ENCODE peak calls at places on chromosome 6, in eight cellular contexts. E is ovary; N is CD4-positive, alpha-beta memory T cell; H is IMR-90; U is thyroid gland; Y is PC-3; F is stomach; K is fibroblast of lung. M is an unnamed sample.

GRCh38 chr6:42923656-42924055 is 5.6 kb upstream of the CNPY3 start:
- DNase-seq in E (no peak), N (no peak), H (no peak), U (no peak), Y (no peak), F (no peak), K (no peak), M (no peak)

GRCh38 chr6:14807130-14807529 is 438.7 kb upstream of the JARID2 start:
- DNase-seq in E (no peak), N (no peak), H (no peak), U (no peak), Y (no peak), F (no peak), K (no peak), M (no peak)

GRCh38 chr6:94478178-94479140 is 1059.1 kb upstream of the EPHA7 start:
- DNase-seq in E (no peak), N (no peak), H (no peak), U (no peak), Y (no peak), F (no peak), K (no peak), M (no peak)

GRCh38 chr6:56540950-56541600 is 101.6 kb downstream of the DST start:
- DNase-seq in E (no peak), N (no peak), H (peak; percentile 58), U (no peak), Y (peak; percentile 32), F (no peak), K (peak; percentile 31), M (no peak)

GRCh38 chr6:2194643-2195042 is 50.8 kb downstream of the GMDS start:
- DNase-seq in E (no peak), N (no peak), H (no peak), U (no peak), Y (no peak), F (no peak), K (no peak), M (no peak)

GRCh38 chr6:36360241-36361054 is 23.8 kb upstream of the BNIP5 start:
- DNase-seq in E (peak; percentile 72), N (peak; percentile 63), H (peak; percentile 66), U (peak; percentile 74), Y (peak; percentile 88), F (peak; percentile 83), K (peak; percentile 66), M (peak; percentile 79)

GRCh38 chr6:77456531-77457248 is 6.6 kb downstream of the HTR1B start:
- DNase-seq in E (no peak), N (no peak), H (peak; percentile 100), U (no peak), Y (peak; percentile 58), F (no peak), K (peak; percentile 99), M (peak; percentile 78)

GRCh38 chr6:166485651-166486535 is 100.6 kb downstream of the RAMACL start:
- DNase-seq in E (no peak), N (no peak), H (no peak), U (no peak), Y (no peak), F (no peak), K (no peak), M (no peak)

GRCh38 chr6:73929421-73929820 is 233.4 kb downstream of the CD109 start:
- DNase-seq in E (no peak), N (no peak), H (peak; percentile 13), U (no peak), Y (peak; percentile 89), F (no peak), K (no peak), M (no peak)

GRCh38 chr6:110296151-110297028 is 61.8 kb downstream of the METTL24 start:
- DNase-seq in E (no peak), N (no peak), H (no peak), U (no peak), Y (no peak), F (no peak), K (no peak), M (no peak)

GRCh38 chr6:46175446-46175845 is 4.7 kb upstream of the ENPP5 start:
- DNase-seq in E (no peak), N (peak; percentile 45), H (no peak), U (no peak), Y (no peak), F (no peak), K (no peak), M (no peak)

GRCh38 chr6:101509556-101509955 is 116.0 kb downstream of the GRIK2 start:
- DNase-seq in E (no peak), N (no peak), H (peak; percentile 41), U (no peak), Y (no peak), F (no peak), K (peak; percentile 30), M (no peak)

GRCh38 chr6:131014080-131014776 is 48.8 kb downstream of the EPB41L2 start:
- DNase-seq in E (no peak), N (no peak), H (no peak), U (no peak), Y (no peak), F (no peak), K (peak; percentile 10), M (no peak)

GRCh38 chr6:131009790-131010189 is 53.3 kb downstream of the EPB41L2 start:
- DNase-seq in E (no peak), N (no peak), H (no peak), U (no peak), Y (no peak), F (no peak), K (no peak), M (no peak)

GRCh38 chr6:131015192-131015591 is 47.9 kb downstream of the EPB41L2 start:
- DNase-seq in E (no peak), N (no peak), H (no peak), U (no peak), Y (no peak), F (no peak), K (no peak), M (no peak)

GRCh38 chr6:131015630-131016263 is 47.3 kb downstream of the EPB41L2 start:
- DNase-seq in E (peak; percentile 41), N (no peak), H (peak; percentile 59), U (no peak), Y (no peak), F (no peak), K (peak; percentile 80), M (peak; percentile 25)

DNA sequence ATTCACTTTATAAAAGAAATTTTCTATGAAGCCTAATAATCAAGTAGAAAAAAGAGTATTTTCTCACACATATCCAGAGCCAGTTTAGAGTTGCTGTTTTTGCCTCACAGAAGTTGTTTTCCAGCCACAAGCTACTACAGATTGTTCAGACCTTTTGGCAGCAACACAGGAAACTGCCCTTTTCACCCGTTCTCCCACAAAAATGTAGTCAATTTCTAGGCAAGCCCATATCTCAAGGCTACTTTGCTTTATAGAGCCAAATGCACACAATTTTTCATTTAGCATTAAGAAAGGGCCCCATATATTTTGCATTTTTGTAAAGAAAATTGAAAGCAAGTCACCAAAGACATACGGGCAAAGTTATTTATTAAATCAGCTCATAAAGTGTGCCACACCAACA is 49.5 kb downstream of the EPB41L2 start:
- DNase-seq in E (peak; percentile 70), N (no peak), H (peak; percentile 88), U (peak; percentile 6), Y (no peak), F (no peak), K (peak; percentile 93), M (no peak)
- H3K27ac ChIP-seq in E (peak overlapping the region; percentile 65), N (no peak overlapping the region), H (no peak overlapping the region), U (no peak overlapping the region), Y (no peak overlapping the region), F (no peak overlapping the region), K (no peak overlapping the region), M (peak overlapping the region; percentile 6)

DNA sequence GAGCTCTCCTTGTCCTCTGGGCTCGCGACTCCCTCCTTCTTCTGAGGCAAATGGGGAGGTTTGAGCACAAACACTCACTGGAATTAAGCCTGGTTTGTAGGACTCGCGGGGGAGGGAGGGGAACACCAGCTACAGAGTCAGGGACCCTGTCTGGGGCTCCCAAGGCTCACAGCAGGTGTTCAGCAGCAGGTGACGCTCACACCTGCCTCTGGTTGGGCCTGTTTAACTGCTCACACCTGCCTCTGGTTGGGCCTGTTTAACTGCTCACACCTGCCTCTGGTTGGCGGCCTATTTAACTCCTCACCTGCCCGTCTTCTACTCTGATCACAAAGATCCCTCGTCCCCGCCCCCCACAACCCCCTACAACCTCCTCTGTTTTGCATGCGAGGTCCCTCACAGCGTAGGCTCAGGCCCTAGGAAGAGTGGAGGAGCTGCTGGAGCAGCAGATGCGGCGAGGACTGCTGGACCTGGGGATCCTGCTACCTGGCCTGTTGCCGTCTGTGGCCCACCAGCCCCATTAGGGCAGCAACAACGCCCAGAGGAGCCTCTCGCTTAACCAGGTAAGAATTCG is 181.9 kb downstream of the ERMARD start:
- DNase-seq in E (no peak), N (no peak), H (no peak), U (no peak), Y (no peak), F (peak; percentile 70), K (no peak), M (no peak)
- H3K4me1 ChIP-seq in E (peaks cover 17% of the 10 kb centered on the region), N (no peaks in the 10 kb centered on the region), H (no peaks in the 10 kb centered on the region), U (no peaks in the 10 kb centered on the region), Y (peaks cover 15% of the 10 kb centered on the region), F (peaks cover 30% of the 10 kb centered on the region), K (no peaks in the 10 kb centered on the region), M (no peaks in the 10 kb centered on the region)

GRCh38 chr6:129140571-129140970 is 257.6 kb downstream of the LAMA2 start:
- DNase-seq in E (peak; percentile 63), N (no peak), H (peak; percentile 50), U (no peak), Y (no peak), F (no peak), K (no peak), M (no peak)
- H3K27ac ChIP-seq in E (peak overlapping the region; percentile 27), N (no peak overlapping the region), H (peak overlapping the region; percentile 64), U (peak overlapping the region; percentile 4), Y (no peak overlapping the region), F (peak overlapping the region; percentile 55), K (no peak overlapping the region), M (no peak overlapping the region)

GRCh38 chr6:53824714-53825113 is 29.9 kb downstream of the LRRC1 start:
- DNase-seq in E (no peak), N (no peak), H (no peak), U (no peak), Y (no peak), F (no peak), K (no peak), M (no peak)
- H3K4me1 ChIP-seq in E (peaks cover 3% of the 10 kb centered on the region), N (no peaks in the 10 kb centered on the region), H (peaks cover 17% of the 10 kb centered on the region), U (peaks cover 67% of the 10 kb centered on the region), Y (peaks cover 11% of the 10 kb centered on the region), F (peaks cover 84% of the 10 kb centered on the region), K (peaks cover 2% of the 10 kb centered on the region), M (peaks cover 11% of the 10 kb centered on the region)

GRCh38 chr6:170230520-170231390 is 60.1 kb downstream of the DLL1 start:
- DNase-seq in E (no peak), N (no peak), H (no peak), U (no peak), Y (no peak), F (no peak), K (no peak), M (no peak)
- H3K27ac ChIP-seq in E (no peak overlapping the region), N (no peak overlapping the region), H (no peak overlapping the region), U (no peak overlapping the region), Y (no peak overlapping the region), F (no peak overlapping the region), K (no peak overlapping the region), M (no peak overlapping the region)

GRCh38 chr6:159074866-159075265 is 30.1 kb upstream of the TAGAP start:
- DNase-seq in E (no peak), N (no peak), H (no peak), U (no peak), Y (no peak), F (no peak), K (no peak), M (no peak)
- H3K4me1 ChIP-seq in E (peaks cover 2% of the 10 kb centered on the region), N (peaks cover 14% of the 10 kb centered on the region), H (no peaks in the 10 kb centered on the region), U (no peaks in the 10 kb centered on the region), Y (no peaks in the 10 kb centered on the region), F (no peaks in the 10 kb centered on the region), K (no peaks in the 10 kb centered on the region), M (peaks cover 55% of the 10 kb centered on the region)